ENCODE peak calls at places on chromosome 16, in seven cellular contexts. G is H1, B is K562, Q is SK-N-SH, D is GM12878, S is HCT116, I is HepG2. Z is an unnamed sample. For H3K4me1, the result is how much of the 10 kb centered on the place peaks cover.

GRCh38 chr16:80023865-80024264 is 423.3 kb upstream of the MAF start:
- DNase-seq in G (no peak), D (no peak), B (no peak), Q (no peak), S (no peak), I (peak), Z (no peak)

GRCh38 chr16:21083729-21084268 is 66.8 kb downstream of the DNAH3 start:
- DNase-seq in G (peak), D (no peak), I (peak), Q (peak), S (peak), B (peak), Z (peak)

GRCh38 chr16:2963611-2964415 is at the start of gene KREMEN2:
- DNase-seq in B (peak), I (peak), G (no peak), Q (peak), S (peak), D (no peak), Z (no peak)

GRCh38 chr16:83040174-83040573 is 413.4 kb downstream of the CDH13 start:
- DNase-seq in I (no peak), D (no peak), G (no peak), Q (no peak), S (no peak), B (no peak), Z (no peak)

GRCh38 chr16:81583893-81584705 is 139.5 kb downstream of the CMIP start:
- DNase-seq in Q (no peak), I (no peak), B (no peak), D (no peak), G (no peak), S (peak), Z (no peak)

GRCh38 chr16:79792952-79793351 is 192.4 kb upstream of the MAF start:
- DNase-seq in G (no peak), Q (peak), S (no peak), B (no peak), I (no peak), D (no peak), Z (no peak)

GRCh38 chr16:20611350-20611902 is 35.3 kb upstream of the ACSM2B start:
- DNase-seq in I (no peak), B (no peak), S (no peak), D (no peak), G (no peak), Q (no peak), Z (no peak)

GRCh38 chr16:48810803-48811453 is 200.9 kb upstream of the N4BP1 start:
- DNase-seq in Q (peak), G (no peak), S (no peak), I (no peak), B (no peak), D (no peak), Z (no peak)

GRCh38 chr16:2364638-2365210 is 24.2 kb upstream of the ABCA3 start:
- DNase-seq in D (no peak), I (no peak), S (no peak), B (no peak), Q (peak), G (no peak), Z (no peak)

GRCh38 chr16:1299868-1300203 is 9.6 kb upstream of the UBE2I start:
- DNase-seq in S (no peak), Q (no peak), B (no peak), G (no peak), D (no peak), I (no peak), Z (no peak)

GRCh38 chr16:57316390-57317017 is 32.0 kb upstream of the PLLP start:
- DNase-seq in I (no peak), B (no peak), D (no peak), G (no peak), S (peak), Q (no peak), Z (no peak)

GRCh38 chr16:4383591-4384495 is 12.2 kb downstream of the VASN start:
- DNase-seq in S (no peak), B (no peak), D (no peak), G (no peak), I (no peak), Q (peak), Z (no peak)

GRCh38 chr16:46854846-46855245 is 23.9 kb upstream of the C16orf87 start:
- DNase-seq in G (no peak), I (no peak), Q (no peak), D (no peak), B (no peak), S (no peak), Z (no peak)

GRCh38 chr16:58628845-58629680 is 563 bp downstream of the CNOT1 start:
- DNase-seq in G (no peak), S (no peak), D (peak), Q (no peak), B (peak), I (peak), Z (peak)

GRCh38 chr16:58125781-58126335 is 3.3 kb downstream of the CFAP20 start:
- DNase-seq in G (no peak), S (no peak), Q (no peak), B (no peak), D (no peak), I (no peak), Z (no peak)

GRCh38 chr16:67833035-67833417 is 9.1 kb upstream of the THAP11 start:
- DNase-seq in G (no peak), S (no peak), Q (no peak), I (no peak), B (no peak), D (no peak), Z (no peak)
- TF ChIP-seq YY1 in G (no peak), S (no peak), Q (no peak), I (no peak), B (no peak), D (no peak), Z (no peak)

DNA sequence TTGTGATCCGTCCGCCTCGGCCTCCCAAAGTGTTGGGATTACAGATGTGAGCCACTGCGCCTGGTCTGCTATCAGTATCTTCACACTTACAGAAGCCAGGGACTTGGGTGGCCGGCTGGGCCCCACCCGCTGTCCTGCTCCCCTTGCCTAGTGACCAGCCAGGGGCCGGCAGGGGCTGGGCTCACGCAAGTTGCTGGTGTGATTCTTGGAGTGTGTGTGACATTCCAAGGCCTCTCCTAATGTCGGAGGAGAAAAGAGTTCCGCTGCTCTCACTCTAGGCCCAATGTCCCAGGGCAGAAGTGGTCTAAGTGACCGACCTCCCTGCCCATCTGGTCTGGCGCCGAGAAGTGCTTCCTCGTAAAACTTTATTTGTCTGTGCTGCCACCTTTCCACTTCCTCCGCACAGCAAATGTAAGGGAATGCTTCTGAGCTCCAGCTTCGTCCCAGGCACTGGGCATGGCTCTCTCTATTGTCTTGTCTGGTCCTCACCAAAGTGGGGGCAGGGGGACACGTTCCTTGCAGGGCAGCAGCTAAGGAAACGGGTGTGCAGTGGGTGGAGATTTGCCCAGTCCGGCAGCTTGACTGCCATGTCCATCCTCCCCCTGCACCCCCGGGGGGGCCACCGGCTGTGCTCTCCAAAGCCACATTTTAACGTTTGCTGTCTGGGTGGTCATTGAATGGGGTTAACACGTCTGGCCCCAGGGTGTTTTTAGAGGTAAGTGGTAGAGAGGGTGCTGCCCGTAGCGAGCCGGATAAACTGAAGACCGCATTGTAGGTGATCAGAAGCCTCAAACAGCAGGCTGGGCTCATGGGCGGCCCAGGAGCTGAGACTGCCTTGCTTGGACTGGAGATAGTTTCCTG is 7.8 kb upstream of the GSE1 start:
- DNase-seq in Q (no peak), S (no peak), I (no peak), G (no peak), D (no peak), B (no peak), Z (no peak)
- H3K4me1 ChIP-seq in Q (half or more), S (under half), I (under half), G (under half), D (under half), B (half or more), Z (half or more)

GRCh38 chr16:11626657-11627291 is 40.1 kb upstream of the LITAF start:
- DNase-seq in D (no peak), G (no peak), Q (no peak), B (no peak), I (no peak), S (no peak), Z (no peak)
- TF ChIP-seq YY1 in D (no peak), G (no peak), Q (no peak), B (no peak), I (no peak), S (no peak), Z (no peak)

GRCh38 chr16:23945243-23945642 is 109.5 kb downstream of the PRKCB start:
- DNase-seq in S (no peak), Q (no peak), B (no peak), G (no peak), D (no peak), I (no peak), Z (no peak)
- H3K4me1 ChIP-seq in S (under half), Q (under half), B (under half), G (under half), D (under half), I (under half), Z (under half)